ENCODE peak calls at places on chromosomes 11 and 22, in four cellular contexts. One of them, this sample, is unnamed.
A peak's percentile ranks its signal among the peaks of the same experiment; 100 is the strongest.

GRCh38 chr11:20483931-20484330 is 96.4 kb downstream of the PRMT3 start:
- ATAC-seq in activated CD8-positive, alpha-beta memory T cell treated with anti-CD3 and anti-CD28 coated beads, Interleukin-2, amount 10 ng/mL, durations not matched to agents 7 days and 5 days: no peak
- ATAC-seq in T-cell: no peak
- ATAC-seq in foreskin keratinocyte: peak; percentile 95
- ATAC-seq in this sample: no peak

GRCh38 chr11:44746894-44747293 is 20.1 kb downstream of the TSPAN18 start:
- ATAC-seq in activated CD8-positive, alpha-beta memory T cell treated with anti-CD3 and anti-CD28 coated beads, Interleukin-2, amount 10 ng/mL, durations not matched to agents 7 days and 5 days: no peak
- ATAC-seq in T-cell: no peak
- ATAC-seq in foreskin keratinocyte: no peak
- ATAC-seq in this sample: no peak

GRCh38 chr11:73716153-73717056 is 44.5 kb downstream of the RAB6A start:
- ATAC-seq in activated CD8-positive, alpha-beta memory T cell treated with anti-CD3 and anti-CD28 coated beads, Interleukin-2, amount 10 ng/mL, durations not matched to agents 7 days and 5 days: peak; percentile 68
- ATAC-seq in foreskin keratinocyte: no peak
- ATAC-seq in T-cell: no peak
- ATAC-seq in this sample: no peak

GRCh38 chr11:12279672-12280108 is 97.7 kb upstream of the PARVA start:
- ATAC-seq in activated CD8-positive, alpha-beta memory T cell treated with anti-CD3 and anti-CD28 coated beads, Interleukin-2, amount 10 ng/mL, durations not matched to agents 7 days and 5 days: no peak
- ATAC-seq in foreskin keratinocyte: no peak
- ATAC-seq in T-cell: no peak
- ATAC-seq in this sample: no peak

GRCh38 chr11:450809-451451 is 851 bp downstream of the PTDSS2 start:
- ATAC-seq in foreskin keratinocyte: peak; percentile 2
- ATAC-seq in T-cell: peak; percentile 61
- ATAC-seq in activated CD8-positive, alpha-beta memory T cell treated with anti-CD3 and anti-CD28 coated beads, Interleukin-2, amount 10 ng/mL, durations not matched to agents 7 days and 5 days: peak; percentile 5
- ATAC-seq in this sample: peak; percentile 51

GRCh38 chr22:35437038-35437437 is 37.1 kb downstream of the MCM5 start:
- ATAC-seq in activated CD8-positive, alpha-beta memory T cell treated with anti-CD3 and anti-CD28 coated beads, Interleukin-2, amount 10 ng/mL, durations not matched to agents 7 days and 5 days: peak; percentile 20
- ATAC-seq in T-cell: no peak
- ATAC-seq in foreskin keratinocyte: peak; percentile 25
- ATAC-seq in this sample: no peak

GRCh38 chr11:125253289-125253688 is 88.7 kb downstream of the PKNOX2 start:
- ATAC-seq in foreskin keratinocyte: no peak
- ATAC-seq in activated CD8-positive, alpha-beta memory T cell treated with anti-CD3 and anti-CD28 coated beads, Interleukin-2, amount 10 ng/mL, durations not matched to agents 7 days and 5 days: no peak
- ATAC-seq in T-cell: no peak
- ATAC-seq in this sample: no peak

GRCh38 chr22:29917052-29917902 is 34.3 kb downstream of the MTMR3 start:
- ATAC-seq in T-cell: no peak
- ATAC-seq in foreskin keratinocyte: no peak
- ATAC-seq in activated CD8-positive, alpha-beta memory T cell treated with anti-CD3 and anti-CD28 coated beads, Interleukin-2, amount 10 ng/mL, durations not matched to agents 7 days and 5 days: no peak
- ATAC-seq in this sample: no peak

GRCh38 chr11:65859812-65860277 is 388 bp upstream of the MUS81 start:
- ATAC-seq in foreskin keratinocyte: no peak
- ATAC-seq in T-cell: peak; percentile 4
- ATAC-seq in activated CD8-positive, alpha-beta memory T cell treated with anti-CD3 and anti-CD28 coated beads, Interleukin-2, amount 10 ng/mL, durations not matched to agents 7 days and 5 days: peak; percentile 0
- ATAC-seq in this sample: no peak

GRCh38 chr22:36237462-36238347 is 1.6 kb downstream of the APOL2 start:
- ATAC-seq in activated CD8-positive, alpha-beta memory T cell treated with anti-CD3 and anti-CD28 coated beads, Interleukin-2, amount 10 ng/mL, durations not matched to agents 7 days and 5 days: peak; percentile 35
- ATAC-seq in T-cell: no peak
- ATAC-seq in foreskin keratinocyte: no peak
- ATAC-seq in this sample: no peak

GRCh38 chr11:69171476-69171875 is 15.7 kb downstream of the SMIM38 start:
- ATAC-seq in T-cell: no peak
- ATAC-seq in activated CD8-positive, alpha-beta memory T cell treated with anti-CD3 and anti-CD28 coated beads, Interleukin-2, amount 10 ng/mL, durations not matched to agents 7 days and 5 days: no peak
- ATAC-seq in foreskin keratinocyte: no peak
- ATAC-seq in this sample: no peak

GRCh38 chr11:1573847-1574255 is 1.8 kb upstream of the DUSP8 start:
- ATAC-seq in T-cell: peak; percentile 0
- ATAC-seq in foreskin keratinocyte: no peak
- ATAC-seq in activated CD8-positive, alpha-beta memory T cell treated with anti-CD3 and anti-CD28 coated beads, Interleukin-2, amount 10 ng/mL, durations not matched to agents 7 days and 5 days: no peak
- ATAC-seq in this sample: peak; percentile 51

GRCh38 chr22:24975813-24976341 is 23.4 kb downstream of the KIAA1671 start:
- ATAC-seq in T-cell: no peak
- ATAC-seq in foreskin keratinocyte: peak; percentile 33
- ATAC-seq in activated CD8-positive, alpha-beta memory T cell treated with anti-CD3 and anti-CD28 coated beads, Interleukin-2, amount 10 ng/mL, durations not matched to agents 7 days and 5 days: no peak
- ATAC-seq in this sample: no peak

GRCh38 chr22:41263704-41264103 is 22.3 kb downstream of the RANGAP1 start:
- ATAC-seq in T-cell: no peak
- ATAC-seq in activated CD8-positive, alpha-beta memory T cell treated with anti-CD3 and anti-CD28 coated beads, Interleukin-2, amount 10 ng/mL, durations not matched to agents 7 days and 5 days: no peak
- ATAC-seq in foreskin keratinocyte: peak; percentile 20
- ATAC-seq in this sample: no peak

GRCh38 chr11:10488121-10488580 is 33.1 kb downstream of the AMPD3 start:
- ATAC-seq in foreskin keratinocyte: peak; percentile 83
- ATAC-seq in activated CD8-positive, alpha-beta memory T cell treated with anti-CD3 and anti-CD28 coated beads, Interleukin-2, amount 10 ng/mL, durations not matched to agents 7 days and 5 days: no peak
- ATAC-seq in T-cell: no peak
- ATAC-seq in this sample: peak; percentile 65

GRCh38 chr11:39784873-39785272 is 1674.6 kb downstream of the LRRC4C start:
- ATAC-seq in activated CD8-positive, alpha-beta memory T cell treated with anti-CD3 and anti-CD28 coated beads, Interleukin-2, amount 10 ng/mL, durations not matched to agents 7 days and 5 days: no peak
- ATAC-seq in T-cell: no peak
- ATAC-seq in foreskin keratinocyte: no peak
- ATAC-seq in this sample: peak; percentile 50

GRCh38 chr22:28736296-28737155 is 5.1 kb downstream of the CHEK2 start:
- ATAC-seq in foreskin keratinocyte: no peak
- ATAC-seq in T-cell: no peak
- ATAC-seq in activated CD8-positive, alpha-beta memory T cell treated with anti-CD3 and anti-CD28 coated beads, Interleukin-2, amount 10 ng/mL, durations not matched to agents 7 days and 5 days: no peak
- ATAC-seq in this sample: no peak

GRCh38 chr22:32799516-32799915 is 2.0 kb upstream of the TIMP3 start:
- ATAC-seq in foreskin keratinocyte: no peak
- ATAC-seq in activated CD8-positive, alpha-beta memory T cell treated with anti-CD3 and anti-CD28 coated beads, Interleukin-2, amount 10 ng/mL, durations not matched to agents 7 days and 5 days: no peak
- ATAC-seq in T-cell: no peak
- ATAC-seq in this sample: no peak

GRCh38 chr11:82862379-82862778 is 37.9 kb downstream of the PRCP start:
- ATAC-seq in foreskin keratinocyte: no peak
- ATAC-seq in activated CD8-positive, alpha-beta memory T cell treated with anti-CD3 and anti-CD28 coated beads, Interleukin-2, amount 10 ng/mL, durations not matched to agents 7 days and 5 days: no peak
- ATAC-seq in T-cell: no peak
- ATAC-seq in this sample: no peak

GRCh38 chr22:46753761-46754109 is 8.7 kb upstream of the TBC1D22A start:
- ATAC-seq in T-cell: no peak
- ATAC-seq in foreskin keratinocyte: no peak
- ATAC-seq in activated CD8-positive, alpha-beta memory T cell treated with anti-CD3 and anti-CD28 coated beads, Interleukin-2, amount 10 ng/mL, durations not matched to agents 7 days and 5 days: no peak
- ATAC-seq in this sample: no peak

GRCh38 chr11:34431979-34432378 is 6.8 kb upstream of the CAT start:
- ATAC-seq in activated CD8-positive, alpha-beta memory T cell treated with anti-CD3 and anti-CD28 coated beads, Interleukin-2, amount 10 ng/mL, durations not matched to agents 7 days and 5 days: no peak
- ATAC-seq in foreskin keratinocyte: no peak
- ATAC-seq in T-cell: no peak
- ATAC-seq in this sample: no peak

GRCh38 chr11:76605338-76606074 is 65.0 kb downstream of the LRRC32 start:
- ATAC-seq in foreskin keratinocyte: no peak
- ATAC-seq in activated CD8-positive, alpha-beta memory T cell treated with anti-CD3 and anti-CD28 coated beads, Interleukin-2, amount 10 ng/mL, durations not matched to agents 7 days and 5 days: no peak
- ATAC-seq in T-cell: no peak
- ATAC-seq in this sample: no peak

GRCh38 chr11:127451852-127452251 is 451.3 kb upstream of the KIRREL3 start:
- ATAC-seq in foreskin keratinocyte: no peak
- ATAC-seq in T-cell: no peak
- ATAC-seq in activated CD8-positive, alpha-beta memory T cell treated with anti-CD3 and anti-CD28 coated beads, Interleukin-2, amount 10 ng/mL, durations not matched to agents 7 days and 5 days: no peak
- ATAC-seq in this sample: no peak

This sample was measured in stimulated activated memory B cell treated with anti-CD40 and anti-IgM and Interleukin-4, amounts not matched to agents 10 μg/mL and 1 μg/mL and 100 μg/mL, for 72 hours.